ENCODE peak calls at places on chromosomes 4 and X, in four cellular contexts. U is colonic mucosa, E is mucosa of descending colon, Y is WERI-Rb-1. H is an unnamed sample. For H3K36me3, the result is how much of the 10 kb centered on the place peaks cover.

GRCh38 chrX:40167240-40168182 is 69.8 kb upstream of the BCOR start:
- DNase-seq in Y (peak), U (peak), E (peak), H (no peak)

GRCh38 chrX:25066131-25066530 is 50.4 kb upstream of the ARX start:
- DNase-seq in E (no peak), Y (no peak), U (no peak), H (no peak)

GRCh38 chr4:42954925-42955669 is 62.6 kb downstream of the GRXCR1 start:
- DNase-seq in U (no peak), E (no peak), Y (no peak), H (no peak)

GRCh38 chr4:122665148-122665547 is 44.3 kb upstream of the IL21 start:
- DNase-seq in Y (no peak), E (no peak), U (no peak), H (no peak)

GRCh38 chr4:30769093-30769492 is 48.9 kb downstream of the PCDH7 start:
- DNase-seq in Y (no peak), U (no peak), E (no peak), H (no peak)

GRCh38 chr4:19678763-19679162 is 572.9 kb upstream of the SLIT2 start:
- DNase-seq in U (no peak), Y (no peak), E (no peak), H (peak)

GRCh38 chr4:46441116-46441859 is 51.4 kb upstream of the GABRA2 start:
- DNase-seq in E (no peak), U (no peak), Y (no peak), H (no peak)

GRCh38 chr4:33924239-33924638 is 2320.1 kb downstream of the ARAP2 start:
- DNase-seq in Y (no peak), E (no peak), U (no peak), H (peak)

GRCh38 chr4:151766691-151767090 is 5.9 kb upstream of the GATB start:
- DNase-seq in U (no peak), E (peak), Y (peak), H (peak)

GRCh38 chr4:4417886-4418285 is 31.0 kb downstream of the NSG1 start:
- DNase-seq in Y (no peak), E (no peak), U (no peak), H (no peak)

GRCh38 chr4:3223346-3223745 is 25.6 kb upstream of the MSANTD1 start:
- DNase-seq in U (no peak), E (no peak), Y (no peak), H (no peak)

GRCh38 chrX:122739770-122740169 is 444.3 kb upstream of the GRIA3 start:
- DNase-seq in Y (no peak), E (no peak), U (no peak), H (peak)

GRCh38 chr4:610411-611261 is 14.7 kb upstream of the PDE6B start:
- DNase-seq in Y (no peak), E (peak), U (peak), H (peak)

GRCh38 chr4:37760840-37761239 is 65.6 kb upstream of the PGM2 start:
- DNase-seq in Y (no peak), U (no peak), E (no peak), H (peak)

GRCh38 chrX:64977051-64977450 is 801 bp upstream of the ZC4H2 start:
- DNase-seq in Y (no peak), E (no peak), U (no peak), H (peak)

GRCh38 chrX:130071611-130072349 is 38.5 kb downstream of the ELF4 start:
- DNase-seq in Y (no peak), U (peak), E (peak), H (no peak)

GRCh38 chr4:118921736-118922135 is 33.1 kb downstream of the SYNPO2 start:
- DNase-seq in Y (no peak), E (no peak), U (no peak), H (no peak)

GRCh38 chr4:128341634-128342033 is 54.0 kb upstream of the PGRMC2 start:
- DNase-seq in Y (no peak), U (no peak), E (no peak), H (no peak)

GRCh38 chr4:10157478-10158354 is 41.1 kb upstream of the WDR1 start:
- DNase-seq in E (peak), Y (peak), U (peak), H (peak)

DNA sequence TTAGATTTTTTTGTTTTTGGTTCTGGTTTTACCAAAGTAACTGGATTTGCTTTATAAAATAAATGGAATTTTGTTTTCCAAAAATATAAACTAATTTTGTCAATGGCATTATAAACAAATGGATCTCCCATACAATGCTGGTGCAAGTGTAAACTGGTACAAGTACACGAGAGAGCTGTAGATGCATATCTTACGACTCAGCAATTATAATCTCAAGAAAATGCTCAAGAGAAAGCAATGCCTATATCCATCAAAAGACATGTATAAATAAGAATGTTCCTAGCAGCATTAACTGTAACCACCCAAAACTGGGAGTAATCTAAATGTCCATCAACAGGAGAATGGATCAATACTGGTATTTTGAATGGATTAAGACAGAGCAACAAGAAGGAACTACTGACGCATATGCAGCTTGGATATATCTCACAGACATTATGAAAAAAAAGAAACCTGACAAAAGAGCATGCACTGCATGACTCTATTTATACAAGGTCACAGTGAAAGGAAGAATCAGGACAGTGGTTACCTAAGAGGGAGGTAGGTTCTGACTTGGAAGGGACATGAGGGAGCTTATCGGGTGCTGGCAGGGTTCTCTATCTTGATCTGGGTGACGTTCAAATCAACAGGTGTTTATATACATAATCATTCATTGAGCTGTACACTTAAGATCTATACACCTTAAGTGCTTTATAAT is 9.5 kb downstream of the ADH5 start:
- DNase-seq in E (no peak), U (no peak), Y (no peak), H (no peak)
- H3K36me3 ChIP-seq in E (under half), U (under half), Y (half or more), H (under half)

GRCh38 chr4:65799513-65799912 is 129.2 kb upstream of the EPHA5 start:
- DNase-seq in U (no peak), E (no peak), Y (no peak), H (no peak)
- H3K4me3 ChIP-seq in U (no peak), E (no peak), Y (no peak), H (no peak)

GRCh38 chr4:113328514-113328913 is 279.1 kb downstream of the ANK2 start:
- DNase-seq in Y (peak), E (peak), U (no peak), H (peak)
- TF ChIP-seq CTCF in Y (peak), E (no peak), U (no peak), H (peak)

GRCh38 chr4:159353422-159354116 is 250.7 kb downstream of the RAPGEF2 start:
- DNase-seq in E (no peak), Y (no peak), U (no peak), H (no peak)
- H3K36me3 ChIP-seq in E (under half), Y (under half), U (under half), H (under half)

GRCh38 chr4:51858605-51859211 is 15.8 kb downstream of the DCUN1D4 start:
- DNase-seq in E (peak), Y (no peak), U (no peak), H (no peak)

GRCh38 chr4:51855270-51855669 is 12.3 kb downstream of the DCUN1D4 start:
- DNase-seq in Y (no peak), E (no peak), U (no peak), H (no peak)

GRCh38 chr4:51859476-51860032 is 16.6 kb downstream of the DCUN1D4 start:
- DNase-seq in Y (no peak), U (no peak), E (no peak), H (no peak)

GRCh38 chr4:51853027-51853682 is 10.2 kb downstream of the DCUN1D4 start:
- DNase-seq in Y (no peak), U (peak), E (peak), H (no peak)

GRCh38 chr4:51855751-51856150 is 12.8 kb downstream of the DCUN1D4 start:
- DNase-seq in E (no peak), U (no peak), Y (no peak), H (no peak)
- H3K4me3 ChIP-seq in E (no peak), U (no peak), Y (no peak), H (no peak)

GRCh38 chr4:56656346-56656643 is 24.8 kb downstream of the HOPX start:
- DNase-seq in U (no peak), Y (peak), E (peak), H (no peak)
- TF ChIP-seq CTCF in U (no peak), Y (peak), E (no peak), H (peak)

GRCh38 chrX:2694868-2695267 is 3.8 kb downstream of the CD99 start:
- DNase-seq in Y (no peak), U (no peak), E (no peak), H (no peak)
- H3K36me3 ChIP-seq in Y (under half), U (under half), E (under half), H (under half)